ENCODE peak calls at places on chromosomes 3 and 15, in nine cellular contexts. One of them, this sample, is unnamed.
A peak's percentile ranks its signal among the peaks of the same experiment; 100 is the strongest.

GRCh38 chr15:88730751-88731150 is 72.5 kb upstream of the ACAN start:
- DNase-seq in sigmoid colon: no peak
- DNase-seq in HCT116: no peak
- DNase-seq in breast epithelium: no peak
- DNase-seq in HepG2: no peak
- DNase-seq in endothelial cell of umbilical vein: no peak
- DNase-seq in esophagus muscularis mucosa: no peak
- DNase-seq in stomach: no peak
- DNase-seq in transverse colon: no peak
- DNase-seq in this sample: no peak

GRCh38 chr3:125231895-125232294 is 19.3 kb upstream of the SLC12A8 start:
- DNase-seq in sigmoid colon: no peak
- DNase-seq in HCT116: no peak
- DNase-seq in breast epithelium: no peak
- DNase-seq in HepG2: no peak
- DNase-seq in endothelial cell of umbilical vein: peak; percentile 84
- DNase-seq in esophagus muscularis mucosa: no peak
- DNase-seq in stomach: no peak
- DNase-seq in transverse colon: no peak
- DNase-seq in this sample: no peak

GRCh38 chr15:52068004-52068403 is 44.6 kb downstream of the BCL2L10 start:
- DNase-seq in sigmoid colon: no peak
- DNase-seq in HCT116: no peak
- DNase-seq in breast epithelium: no peak
- DNase-seq in HepG2: no peak
- DNase-seq in endothelial cell of umbilical vein: no peak
- DNase-seq in esophagus muscularis mucosa: peak; percentile 8
- DNase-seq in stomach: no peak
- DNase-seq in transverse colon: no peak
- DNase-seq in this sample: no peak

GRCh38 chr3:46348811-46349482 is 5.0 kb upstream of the CCR2 start:
- DNase-seq in sigmoid colon: no peak
- DNase-seq in HCT116: no peak
- DNase-seq in breast epithelium: no peak
- DNase-seq in HepG2: no peak
- DNase-seq in endothelial cell of umbilical vein: no peak
- DNase-seq in esophagus muscularis mucosa: peak; percentile 39
- DNase-seq in stomach: no peak
- DNase-seq in transverse colon: no peak
- DNase-seq in this sample: no peak

GRCh38 chr15:31392761-31393401 is 66.2 kb downstream of the KLF13 start:
- DNase-seq in sigmoid colon: peak; percentile 73
- DNase-seq in HCT116: no peak
- DNase-seq in breast epithelium: no peak
- DNase-seq in HepG2: no peak
- DNase-seq in endothelial cell of umbilical vein: no peak
- DNase-seq in esophagus muscularis mucosa: no peak
- DNase-seq in stomach: peak; percentile 56
- DNase-seq in transverse colon: peak; percentile 62
- DNase-seq in this sample: no peak

GRCh38 chr3:114456742-114457141 is 162.9 kb downstream of the TIGIT start:
- DNase-seq in sigmoid colon: no peak
- DNase-seq in HCT116: no peak
- DNase-seq in breast epithelium: no peak
- DNase-seq in HepG2: no peak
- DNase-seq in endothelial cell of umbilical vein: no peak
- DNase-seq in esophagus muscularis mucosa: no peak
- DNase-seq in stomach: no peak
- DNase-seq in transverse colon: no peak
- DNase-seq in this sample: no peak

GRCh38 chr3:160756907-160757623 is 1.0 kb downstream of the PPM1L start:
- DNase-seq in sigmoid colon: peak; percentile 65
- DNase-seq in HCT116: no peak
- DNase-seq in breast epithelium: no peak
- DNase-seq in HepG2: no peak
- DNase-seq in endothelial cell of umbilical vein: peak; percentile 1
- DNase-seq in esophagus muscularis mucosa: no peak
- DNase-seq in stomach: peak; percentile 32
- DNase-seq in transverse colon: peak; percentile 13
- DNase-seq in this sample: no peak

GRCh38 chr15:49155834-49156627 is 632 bp upstream of the COPS2 start:
- DNase-seq in sigmoid colon: no peak
- DNase-seq in HCT116: no peak
- DNase-seq in breast epithelium: no peak
- DNase-seq in HepG2: peak; percentile 10
- DNase-seq in endothelial cell of umbilical vein: peak; percentile 61
- DNase-seq in esophagus muscularis mucosa: no peak
- DNase-seq in stomach: no peak
- DNase-seq in transverse colon: peak; percentile 11
- DNase-seq in this sample: no peak

GRCh38 chr3:99720985-99721632 is 82.7 kb downstream of the COL8A1 start:
- DNase-seq in sigmoid colon: no peak
- DNase-seq in HCT116: no peak
- DNase-seq in breast epithelium: no peak
- DNase-seq in HepG2: no peak
- DNase-seq in endothelial cell of umbilical vein: peak; percentile 55
- DNase-seq in esophagus muscularis mucosa: no peak
- DNase-seq in stomach: no peak
- DNase-seq in transverse colon: peak; percentile 18
- DNase-seq in this sample: no peak

DNA sequence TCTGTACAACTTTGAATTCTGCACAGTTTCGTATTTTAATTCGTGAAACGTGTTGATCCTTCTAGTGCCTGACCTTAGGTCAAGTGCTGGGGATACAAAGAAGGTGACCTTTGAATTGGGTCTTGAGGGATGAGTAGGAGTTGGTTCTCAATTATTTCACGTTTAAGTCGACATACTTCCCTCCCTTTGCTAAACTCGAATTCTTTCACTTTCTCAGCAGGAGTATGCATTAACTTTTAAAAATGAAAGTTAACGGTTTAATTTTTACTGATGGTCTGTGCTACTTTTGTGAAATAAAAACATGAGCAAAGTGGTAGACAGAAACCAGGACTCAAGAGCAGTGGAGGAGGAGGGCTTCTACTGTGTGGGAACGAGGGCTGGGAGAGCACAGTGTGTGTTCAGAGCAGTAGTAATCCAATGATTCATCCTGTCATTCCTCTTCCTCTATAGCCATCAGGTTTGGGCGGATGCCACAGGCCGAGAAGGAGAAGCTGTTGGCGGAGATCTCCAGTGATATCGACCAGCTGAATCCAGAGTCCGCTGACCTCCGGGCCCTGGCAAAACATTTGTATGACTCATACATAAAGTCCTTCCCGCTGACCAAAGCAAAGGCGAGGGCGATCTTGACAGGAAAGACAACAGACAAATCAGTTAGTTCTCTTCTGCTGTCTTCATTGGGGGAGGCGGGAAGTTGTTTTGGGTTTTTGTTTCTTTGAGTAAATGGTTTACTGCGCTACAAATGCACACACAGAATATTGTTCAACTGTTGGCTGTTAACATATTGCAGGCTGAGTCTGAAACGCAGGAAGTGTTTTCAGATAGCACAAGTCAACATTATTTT is 78.6 kb upstream of the TSEN2 start:
- DNase-seq in sigmoid colon: peak; percentile 95
- DNase-seq in HCT116: peak; percentile 92
- DNase-seq in breast epithelium: peak; percentile 69
- DNase-seq in HepG2: peak; percentile 99
- DNase-seq in endothelial cell of umbilical vein: peak; percentile 98
- DNase-seq in esophagus muscularis mucosa: peak; percentile 93
- DNase-seq in stomach: peak; percentile 81
- DNase-seq in transverse colon: peak; percentile 86
- DNase-seq in this sample: no peak
- TF ChIP-seq POLR2AphosphoS5 in sigmoid colon: peak; percentile 57
- TF ChIP-seq POLR2AphosphoS5 in HCT116: peak; percentile 68
- TF ChIP-seq POLR2AphosphoS5 in breast epithelium: peak; percentile 68
- TF ChIP-seq POLR2AphosphoS5 in HepG2: peak; percentile 84
- TF ChIP-seq POLR2AphosphoS5 in endothelial cell of umbilical vein: peak; percentile 93
- TF ChIP-seq POLR2AphosphoS5 in esophagus muscularis mucosa: peak; percentile 48
- TF ChIP-seq POLR2AphosphoS5 in stomach: peak; percentile 78
- TF ChIP-seq POLR2AphosphoS5 in transverse colon: peak; percentile 69
- TF ChIP-seq POLR2AphosphoS5 in this sample: peak; percentile 3

GRCh38 chr3:10004506-10004905 is 17.9 kb upstream of the EMC3 start:
- DNase-seq in sigmoid colon: peak; percentile 54
- DNase-seq in HCT116: no peak
- DNase-seq in breast epithelium: peak; percentile 10
- DNase-seq in HepG2: no peak
- DNase-seq in endothelial cell of umbilical vein: no peak
- DNase-seq in esophagus muscularis mucosa: no peak
- DNase-seq in stomach: no peak
- DNase-seq in transverse colon: no peak
- DNase-seq in this sample: no peak
- TF ChIP-seq POLR2A in sigmoid colon: no peak
- TF ChIP-seq POLR2A in HCT116: no peak
- TF ChIP-seq POLR2A in breast epithelium: no peak
- TF ChIP-seq POLR2A in HepG2: no peak
- TF ChIP-seq POLR2A in endothelial cell of umbilical vein: no peak
- TF ChIP-seq POLR2A in esophagus muscularis mucosa: no peak
- TF ChIP-seq POLR2A in stomach: no peak
- TF ChIP-seq POLR2A in transverse colon: no peak
- TF ChIP-seq POLR2A in this sample: no peak

GRCh38 chr15:41334293-41335120 is 1.8 kb downstream of the NUSAP1 start:
- DNase-seq in sigmoid colon: no peak
- DNase-seq in HCT116: no peak
- DNase-seq in breast epithelium: no peak
- DNase-seq in HepG2: no peak
- DNase-seq in endothelial cell of umbilical vein: no peak
- DNase-seq in esophagus muscularis mucosa: no peak
- DNase-seq in stomach: no peak
- DNase-seq in transverse colon: no peak
- DNase-seq in this sample: no peak

GRCh38 chr15:41337047-41337446 is 4.4 kb downstream of the NUSAP1 start:
- DNase-seq in sigmoid colon: no peak
- DNase-seq in HCT116: no peak
- DNase-seq in breast epithelium: no peak
- DNase-seq in HepG2: no peak
- DNase-seq in endothelial cell of umbilical vein: no peak
- DNase-seq in esophagus muscularis mucosa: no peak
- DNase-seq in stomach: no peak
- DNase-seq in transverse colon: no peak
- DNase-seq in this sample: no peak

GRCh38 chr15:41337631-41338522 is 5.2 kb downstream of the NUSAP1 start:
- DNase-seq in sigmoid colon: no peak
- DNase-seq in HCT116: no peak
- DNase-seq in breast epithelium: no peak
- DNase-seq in HepG2: no peak
- DNase-seq in endothelial cell of umbilical vein: no peak
- DNase-seq in esophagus muscularis mucosa: no peak
- DNase-seq in stomach: no peak
- DNase-seq in transverse colon: no peak
- DNase-seq in this sample: no peak

GRCh38 chr15:41332788-41333527 is at the start of gene NUSAP1:
- DNase-seq in sigmoid colon: no peak
- DNase-seq in HCT116: no peak
- DNase-seq in breast epithelium: no peak
- DNase-seq in HepG2: peak; percentile 38
- DNase-seq in endothelial cell of umbilical vein: no peak
- DNase-seq in esophagus muscularis mucosa: no peak
- DNase-seq in stomach: no peak
- DNase-seq in transverse colon: no peak
- DNase-seq in this sample: no peak

DNA sequence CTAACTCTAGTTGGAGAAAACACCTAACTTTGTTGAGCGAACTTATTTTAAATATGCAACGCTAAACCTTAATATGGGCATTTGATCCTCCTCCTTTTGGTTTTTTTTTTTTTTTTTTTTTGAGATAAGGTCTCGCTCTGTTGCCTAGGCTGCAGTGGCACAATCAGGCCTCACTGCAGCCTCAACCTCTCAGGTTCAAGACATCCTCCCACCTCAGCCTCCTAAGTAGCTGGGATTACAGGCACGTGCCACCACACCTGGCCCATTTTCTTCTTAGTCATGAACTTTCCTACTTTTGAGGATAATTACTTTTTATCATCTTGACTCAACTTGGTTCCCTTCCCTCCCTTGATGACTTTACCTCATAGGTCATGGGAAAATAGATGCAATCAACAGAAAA is 3.9 kb downstream of the NUSAP1 start:
- DNase-seq in sigmoid colon: no peak
- DNase-seq in HCT116: no peak
- DNase-seq in breast epithelium: no peak
- DNase-seq in HepG2: no peak
- DNase-seq in endothelial cell of umbilical vein: no peak
- DNase-seq in esophagus muscularis mucosa: no peak
- DNase-seq in stomach: no peak
- DNase-seq in transverse colon: no peak
- DNase-seq in this sample: no peak
- TF ChIP-seq POLR2AphosphoS5 in sigmoid colon: no peak
- TF ChIP-seq POLR2AphosphoS5 in HCT116: no peak
- TF ChIP-seq POLR2AphosphoS5 in breast epithelium: no peak
- TF ChIP-seq POLR2AphosphoS5 in HepG2: no peak
- TF ChIP-seq POLR2AphosphoS5 in endothelial cell of umbilical vein: no peak
- TF ChIP-seq POLR2AphosphoS5 in esophagus muscularis mucosa: no peak
- TF ChIP-seq POLR2AphosphoS5 in stomach: no peak
- TF ChIP-seq POLR2AphosphoS5 in transverse colon: no peak
- TF ChIP-seq POLR2AphosphoS5 in this sample: no peak

GRCh38 chr3:71651625-71652024 is 68.1 kb upstream of the FOXP1 start:
- DNase-seq in sigmoid colon: no peak
- DNase-seq in HCT116: no peak
- DNase-seq in breast epithelium: no peak
- DNase-seq in HepG2: no peak
- DNase-seq in endothelial cell of umbilical vein: no peak
- DNase-seq in esophagus muscularis mucosa: no peak
- DNase-seq in stomach: no peak
- DNase-seq in transverse colon: no peak
- DNase-seq in this sample: no peak

GRCh38 chr3:71647751-71648150 is 64.2 kb upstream of the FOXP1 start:
- DNase-seq in sigmoid colon: no peak
- DNase-seq in HCT116: no peak
- DNase-seq in breast epithelium: no peak
- DNase-seq in HepG2: no peak
- DNase-seq in endothelial cell of umbilical vein: no peak
- DNase-seq in esophagus muscularis mucosa: no peak
- DNase-seq in stomach: no peak
- DNase-seq in transverse colon: no peak
- DNase-seq in this sample: no peak

GRCh38 chr3:71650372-71650771 is 66.8 kb upstream of the FOXP1 start:
- DNase-seq in sigmoid colon: no peak
- DNase-seq in HCT116: no peak
- DNase-seq in breast epithelium: no peak
- DNase-seq in HepG2: no peak
- DNase-seq in endothelial cell of umbilical vein: no peak
- DNase-seq in esophagus muscularis mucosa: no peak
- DNase-seq in stomach: peak; percentile 34
- DNase-seq in transverse colon: no peak
- DNase-seq in this sample: no peak

GRCh38 chr3:71646971-71647370 is 63.4 kb upstream of the FOXP1 start:
- DNase-seq in sigmoid colon: no peak
- DNase-seq in HCT116: no peak
- DNase-seq in breast epithelium: no peak
- DNase-seq in HepG2: no peak
- DNase-seq in endothelial cell of umbilical vein: no peak
- DNase-seq in esophagus muscularis mucosa: no peak
- DNase-seq in stomach: no peak
- DNase-seq in transverse colon: no peak
- DNase-seq in this sample: no peak

DNA sequence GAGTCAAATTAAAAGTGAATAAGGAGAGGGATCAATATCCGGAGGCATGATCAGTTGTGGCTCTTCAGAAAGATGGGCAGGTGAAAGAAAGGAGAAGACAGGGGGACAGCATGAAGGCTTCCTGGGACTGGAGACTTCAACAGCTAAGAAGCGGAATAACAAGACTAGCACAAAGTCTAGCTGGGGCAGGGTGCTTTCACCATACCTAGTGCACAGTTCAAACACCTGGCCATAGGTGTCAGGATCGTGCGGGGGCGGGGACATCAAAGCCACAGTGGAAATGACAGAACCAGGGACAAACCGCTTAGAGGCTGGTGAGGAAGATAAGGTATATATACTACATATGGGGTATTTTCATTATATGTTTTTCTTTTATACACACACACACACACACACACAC is 66.2 kb upstream of the FOXP1 start:
- DNase-seq in sigmoid colon: no peak
- DNase-seq in HCT116: no peak
- DNase-seq in breast epithelium: no peak
- DNase-seq in HepG2: peak; percentile 10
- DNase-seq in endothelial cell of umbilical vein: no peak
- DNase-seq in esophagus muscularis mucosa: no peak
- DNase-seq in stomach: no peak
- DNase-seq in transverse colon: no peak
- DNase-seq in this sample: no peak
- TF ChIP-seq POLR2A in sigmoid colon: no peak
- TF ChIP-seq POLR2A in HCT116: no peak
- TF ChIP-seq POLR2A in breast epithelium: no peak
- TF ChIP-seq POLR2A in HepG2: no peak
- TF ChIP-seq POLR2A in endothelial cell of umbilical vein: no peak
- TF ChIP-seq POLR2A in esophagus muscularis mucosa: no peak
- TF ChIP-seq POLR2A in stomach: no peak
- TF ChIP-seq POLR2A in transverse colon: no peak
- TF ChIP-seq POLR2A in this sample: no peak